ENCODE peak calls at places on chromosome 11, in eight cellular contexts. One of them, this sample, is unnamed.

GRCh38 chr11:66465371-66466224 is 1.1 kb upstream of the PELI3 start:
- DNase-seq in suprapubic skin: no peak
- DNase-seq in body of pancreas: no peak
- DNase-seq in adipocyte: no peak
- DNase-seq in left ventricle myocardium inferior: no peak
- DNase-seq in CD8-positive, alpha-beta T cell: no peak
- DNase-seq in CD8-positive, alpha-beta memory T cell: no peak
- DNase-seq in astrocyte of the spinal cord: no peak
- DNase-seq in this sample: no peak

GRCh38 chr11:23272095-23272494 is 411.8 kb upstream of the CCDC179 start:
- DNase-seq in CD8-positive, alpha-beta memory T cell: no peak
- DNase-seq in left ventricle myocardium inferior: no peak
- DNase-seq in body of pancreas: no peak
- DNase-seq in suprapubic skin: no peak
- DNase-seq in astrocyte of the spinal cord: no peak
- DNase-seq in CD8-positive, alpha-beta T cell: no peak
- DNase-seq in adipocyte: no peak
- DNase-seq in this sample: no peak

GRCh38 chr11:112605093-112605666 is 344.5 kb upstream of the PLET1 start:
- DNase-seq in CD8-positive, alpha-beta memory T cell: no peak
- DNase-seq in astrocyte of the spinal cord: peak
- DNase-seq in CD8-positive, alpha-beta T cell: no peak
- DNase-seq in adipocyte: no peak
- DNase-seq in left ventricle myocardium inferior: no peak
- DNase-seq in suprapubic skin: no peak
- DNase-seq in body of pancreas: no peak
- DNase-seq in this sample: no peak

GRCh38 chr11:85663781-85664560 is 958 bp downstream of the CREBZF start:
- DNase-seq in body of pancreas: peak
- DNase-seq in left ventricle myocardium inferior: peak
- DNase-seq in adipocyte: peak
- DNase-seq in CD8-positive, alpha-beta T cell: peak
- DNase-seq in suprapubic skin: peak
- DNase-seq in astrocyte of the spinal cord: peak
- DNase-seq in CD8-positive, alpha-beta memory T cell: peak
- DNase-seq in this sample: peak

GRCh38 chr11:75347781-75348613 is 3.5 kb downstream of the ARRB1 start:
- DNase-seq in CD8-positive, alpha-beta T cell: no peak
- DNase-seq in adipocyte: peak
- DNase-seq in left ventricle myocardium inferior: no peak
- DNase-seq in suprapubic skin: no peak
- DNase-seq in body of pancreas: no peak
- DNase-seq in CD8-positive, alpha-beta memory T cell: no peak
- DNase-seq in astrocyte of the spinal cord: peak
- DNase-seq in this sample: peak

GRCh38 chr11:58024601-58025091 is 965 bp downstream of the OR9Q1 start:
- DNase-seq in body of pancreas: peak
- DNase-seq in left ventricle myocardium inferior: peak
- DNase-seq in CD8-positive, alpha-beta T cell: no peak
- DNase-seq in adipocyte: no peak
- DNase-seq in CD8-positive, alpha-beta memory T cell: no peak
- DNase-seq in suprapubic skin: peak
- DNase-seq in astrocyte of the spinal cord: peak
- DNase-seq in this sample: peak

GRCh38 chr11:63478896-63479295 is 12.1 kb downstream of the PLAAT5 start:
- DNase-seq in CD8-positive, alpha-beta T cell: peak
- DNase-seq in astrocyte of the spinal cord: peak
- DNase-seq in body of pancreas: peak
- DNase-seq in adipocyte: peak
- DNase-seq in left ventricle myocardium inferior: no peak
- DNase-seq in CD8-positive, alpha-beta memory T cell: peak
- DNase-seq in suprapubic skin: no peak
- DNase-seq in this sample: peak

GRCh38 chr11:95705485-95706124 is 84.0 kb downstream of the FAM76B start:
- DNase-seq in left ventricle myocardium inferior: peak
- DNase-seq in astrocyte of the spinal cord: peak
- DNase-seq in CD8-positive, alpha-beta memory T cell: peak
- DNase-seq in adipocyte: peak
- DNase-seq in CD8-positive, alpha-beta T cell: peak
- DNase-seq in body of pancreas: peak
- DNase-seq in suprapubic skin: peak
- DNase-seq in this sample: peak

GRCh38 chr11:71253794-71254193 is 1.4 kb upstream of the SHANK2 start:
- DNase-seq in CD8-positive, alpha-beta memory T cell: no peak
- DNase-seq in body of pancreas: no peak
- DNase-seq in left ventricle myocardium inferior: no peak
- DNase-seq in suprapubic skin: no peak
- DNase-seq in CD8-positive, alpha-beta T cell: no peak
- DNase-seq in astrocyte of the spinal cord: no peak
- DNase-seq in adipocyte: no peak
- DNase-seq in this sample: no peak

GRCh38 chr11:27497284-27497866 is 9.2 kb downstream of the LIN7C start:
- DNase-seq in suprapubic skin: no peak
- DNase-seq in CD8-positive, alpha-beta memory T cell: no peak
- DNase-seq in astrocyte of the spinal cord: peak
- DNase-seq in CD8-positive, alpha-beta T cell: no peak
- DNase-seq in left ventricle myocardium inferior: no peak
- DNase-seq in adipocyte: peak
- DNase-seq in body of pancreas: no peak
- DNase-seq in this sample: no peak

GRCh38 chr11:92967178-92967577 is 2.3 kb upstream of the MTNR1B start:
- DNase-seq in CD8-positive, alpha-beta memory T cell: no peak
- DNase-seq in left ventricle myocardium inferior: no peak
- DNase-seq in astrocyte of the spinal cord: no peak
- DNase-seq in suprapubic skin: no peak
- DNase-seq in CD8-positive, alpha-beta T cell: no peak
- DNase-seq in adipocyte: no peak
- DNase-seq in body of pancreas: no peak
- DNase-seq in this sample: no peak

GRCh38 chr11:117221775-117222517 is 9.9 kb downstream of the PCSK7 start:
- DNase-seq in adipocyte: peak
- DNase-seq in CD8-positive, alpha-beta T cell: no peak
- DNase-seq in CD8-positive, alpha-beta memory T cell: no peak
- DNase-seq in body of pancreas: peak
- DNase-seq in astrocyte of the spinal cord: peak
- DNase-seq in suprapubic skin: peak
- DNase-seq in left ventricle myocardium inferior: peak
- DNase-seq in this sample: peak

GRCh38 chr11:38156495-38157146 is 1558.6 kb upstream of the RAG2 start:
- DNase-seq in suprapubic skin: no peak
- DNase-seq in CD8-positive, alpha-beta memory T cell: no peak
- DNase-seq in body of pancreas: no peak
- DNase-seq in astrocyte of the spinal cord: no peak
- DNase-seq in left ventricle myocardium inferior: no peak
- DNase-seq in adipocyte: no peak
- DNase-seq in CD8-positive, alpha-beta T cell: no peak
- DNase-seq in this sample: no peak

GRCh38 chr11:121661796-121662508 is 209.2 kb upstream of the SORL1-AS1 start:
- DNase-seq in left ventricle myocardium inferior: no peak
- DNase-seq in adipocyte: peak
- DNase-seq in astrocyte of the spinal cord: peak
- DNase-seq in body of pancreas: no peak
- DNase-seq in CD8-positive, alpha-beta T cell: no peak
- DNase-seq in CD8-positive, alpha-beta memory T cell: no peak
- DNase-seq in suprapubic skin: no peak
- DNase-seq in this sample: no peak

GRCh38 chr11:77047007-77047927 is 13.1 kb downstream of the B3GNT6 start:
- DNase-seq in adipocyte: peak
- DNase-seq in left ventricle myocardium inferior: peak
- DNase-seq in suprapubic skin: peak
- DNase-seq in body of pancreas: peak
- DNase-seq in CD8-positive, alpha-beta T cell: peak
- DNase-seq in astrocyte of the spinal cord: peak
- DNase-seq in CD8-positive, alpha-beta memory T cell: peak
- DNase-seq in this sample: peak

GRCh38 chr11:2792376-2793250 is 92.8 kb upstream of the KCNQ1OT1 start:
- DNase-seq in CD8-positive, alpha-beta memory T cell: peak
- DNase-seq in suprapubic skin: peak
- DNase-seq in CD8-positive, alpha-beta T cell: no peak
- DNase-seq in adipocyte: no peak
- DNase-seq in left ventricle myocardium inferior: peak
- DNase-seq in body of pancreas: peak
- DNase-seq in astrocyte of the spinal cord: no peak
- DNase-seq in this sample: no peak
- H3K4me3 ChIP-seq in CD8-positive, alpha-beta memory T cell: peak
- H3K4me3 ChIP-seq in suprapubic skin: no peak
- H3K4me3 ChIP-seq in CD8-positive, alpha-beta T cell: peak
- H3K4me3 ChIP-seq in adipocyte: no peak
- H3K4me3 ChIP-seq in left ventricle myocardium inferior: no peak
- H3K4me3 ChIP-seq in body of pancreas: no peak
- H3K4me3 ChIP-seq in astrocyte of the spinal cord: no peak
- H3K4me3 ChIP-seq in this sample: peak

GRCh38 chr11:65415499-65416340 is 6.9 kb upstream of the NEAT1 start:
- DNase-seq in adipocyte: no peak
- DNase-seq in CD8-positive, alpha-beta T cell: no peak
- DNase-seq in left ventricle myocardium inferior: peak
- DNase-seq in suprapubic skin: peak
- DNase-seq in body of pancreas: peak
- DNase-seq in CD8-positive, alpha-beta memory T cell: peak
- DNase-seq in astrocyte of the spinal cord: no peak
- DNase-seq in this sample: peak

GRCh38 chr11:65414776-65415498 is 7.7 kb upstream of the NEAT1 start:
- DNase-seq in suprapubic skin: peak
- DNase-seq in CD8-positive, alpha-beta memory T cell: peak
- DNase-seq in CD8-positive, alpha-beta T cell: no peak
- DNase-seq in adipocyte: peak
- DNase-seq in astrocyte of the spinal cord: no peak
- DNase-seq in body of pancreas: peak
- DNase-seq in left ventricle myocardium inferior: peak
- DNase-seq in this sample: no peak

GRCh38 chr11:65417221-65417701 is 5.3 kb upstream of the NEAT1 start:
- DNase-seq in adipocyte: peak
- DNase-seq in astrocyte of the spinal cord: no peak
- DNase-seq in CD8-positive, alpha-beta T cell: no peak
- DNase-seq in suprapubic skin: peak
- DNase-seq in body of pancreas: peak
- DNase-seq in left ventricle myocardium inferior: peak
- DNase-seq in CD8-positive, alpha-beta memory T cell: no peak
- DNase-seq in this sample: peak

GRCh38 chr11:65417702-65418430 is 4.7 kb upstream of the NEAT1 start:
- DNase-seq in left ventricle myocardium inferior: peak
- DNase-seq in suprapubic skin: peak
- DNase-seq in body of pancreas: peak
- DNase-seq in adipocyte: peak
- DNase-seq in CD8-positive, alpha-beta memory T cell: peak
- DNase-seq in CD8-positive, alpha-beta T cell: no peak
- DNase-seq in astrocyte of the spinal cord: peak
- DNase-seq in this sample: peak

GRCh38 chr11:65416341-65417185 is 6.0 kb upstream of the NEAT1 start:
- DNase-seq in body of pancreas: peak
- DNase-seq in left ventricle myocardium inferior: peak
- DNase-seq in astrocyte of the spinal cord: peak
- DNase-seq in CD8-positive, alpha-beta memory T cell: peak
- DNase-seq in suprapubic skin: peak
- DNase-seq in adipocyte: peak
- DNase-seq in CD8-positive, alpha-beta T cell: peak
- DNase-seq in this sample: peak
- H3K4me3 ChIP-seq in body of pancreas: no peak
- H3K4me3 ChIP-seq in left ventricle myocardium inferior: peak
- H3K4me3 ChIP-seq in astrocyte of the spinal cord: peak
- H3K4me3 ChIP-seq in CD8-positive, alpha-beta memory T cell: peak
- H3K4me3 ChIP-seq in suprapubic skin: peak
- H3K4me3 ChIP-seq in adipocyte: peak
- H3K4me3 ChIP-seq in CD8-positive, alpha-beta T cell: peak
- H3K4me3 ChIP-seq in this sample: no peak

GRCh38 chr11:61555978-61556377 is 24.9 kb downstream of the SYT7 start:
- DNase-seq in suprapubic skin: no peak
- DNase-seq in body of pancreas: no peak
- DNase-seq in adipocyte: no peak
- DNase-seq in CD8-positive, alpha-beta T cell: no peak
- DNase-seq in left ventricle myocardium inferior: no peak
- DNase-seq in astrocyte of the spinal cord: no peak
- DNase-seq in CD8-positive, alpha-beta memory T cell: no peak
- DNase-seq in this sample: no peak

GRCh38 chr11:61553373-61554171 is 27.3 kb downstream of the SYT7 start:
- DNase-seq in astrocyte of the spinal cord: no peak
- DNase-seq in adipocyte: no peak
- DNase-seq in CD8-positive, alpha-beta memory T cell: no peak
- DNase-seq in CD8-positive, alpha-beta T cell: no peak
- DNase-seq in body of pancreas: no peak
- DNase-seq in suprapubic skin: no peak
- DNase-seq in left ventricle myocardium inferior: no peak
- DNase-seq in this sample: no peak

GRCh38 chr11:61555051-61555969 is 25.6 kb downstream of the SYT7 start:
- DNase-seq in CD8-positive, alpha-beta T cell: no peak
- DNase-seq in suprapubic skin: no peak
- DNase-seq in adipocyte: peak
- DNase-seq in astrocyte of the spinal cord: no peak
- DNase-seq in CD8-positive, alpha-beta memory T cell: no peak
- DNase-seq in body of pancreas: no peak
- DNase-seq in left ventricle myocardium inferior: no peak
- DNase-seq in this sample: peak

GRCh38 chr11:61552108-61552635 is 28.7 kb downstream of the SYT7 start:
- DNase-seq in CD8-positive, alpha-beta memory T cell: no peak
- DNase-seq in suprapubic skin: no peak
- DNase-seq in CD8-positive, alpha-beta T cell: no peak
- DNase-seq in astrocyte of the spinal cord: no peak
- DNase-seq in left ventricle myocardium inferior: peak
- DNase-seq in body of pancreas: peak
- DNase-seq in adipocyte: no peak
- DNase-seq in this sample: no peak

GRCh38 chr11:61554172-61554988 is 26.5 kb downstream of the SYT7 start:
- DNase-seq in CD8-positive, alpha-beta T cell: no peak
- DNase-seq in adipocyte: no peak
- DNase-seq in suprapubic skin: no peak
- DNase-seq in CD8-positive, alpha-beta memory T cell: no peak
- DNase-seq in astrocyte of the spinal cord: no peak
- DNase-seq in left ventricle myocardium inferior: no peak
- DNase-seq in body of pancreas: no peak
- DNase-seq in this sample: no peak
- H3K4me3 ChIP-seq in CD8-positive, alpha-beta T cell: no peak
- H3K4me3 ChIP-seq in adipocyte: no peak
- H3K4me3 ChIP-seq in suprapubic skin: no peak
- H3K4me3 ChIP-seq in CD8-positive, alpha-beta memory T cell: no peak
- H3K4me3 ChIP-seq in astrocyte of the spinal cord: no peak
- H3K4me3 ChIP-seq in left ventricle myocardium inferior: no peak
- H3K4me3 ChIP-seq in body of pancreas: no peak
- H3K4me3 ChIP-seq in this sample: no peak

DNA sequence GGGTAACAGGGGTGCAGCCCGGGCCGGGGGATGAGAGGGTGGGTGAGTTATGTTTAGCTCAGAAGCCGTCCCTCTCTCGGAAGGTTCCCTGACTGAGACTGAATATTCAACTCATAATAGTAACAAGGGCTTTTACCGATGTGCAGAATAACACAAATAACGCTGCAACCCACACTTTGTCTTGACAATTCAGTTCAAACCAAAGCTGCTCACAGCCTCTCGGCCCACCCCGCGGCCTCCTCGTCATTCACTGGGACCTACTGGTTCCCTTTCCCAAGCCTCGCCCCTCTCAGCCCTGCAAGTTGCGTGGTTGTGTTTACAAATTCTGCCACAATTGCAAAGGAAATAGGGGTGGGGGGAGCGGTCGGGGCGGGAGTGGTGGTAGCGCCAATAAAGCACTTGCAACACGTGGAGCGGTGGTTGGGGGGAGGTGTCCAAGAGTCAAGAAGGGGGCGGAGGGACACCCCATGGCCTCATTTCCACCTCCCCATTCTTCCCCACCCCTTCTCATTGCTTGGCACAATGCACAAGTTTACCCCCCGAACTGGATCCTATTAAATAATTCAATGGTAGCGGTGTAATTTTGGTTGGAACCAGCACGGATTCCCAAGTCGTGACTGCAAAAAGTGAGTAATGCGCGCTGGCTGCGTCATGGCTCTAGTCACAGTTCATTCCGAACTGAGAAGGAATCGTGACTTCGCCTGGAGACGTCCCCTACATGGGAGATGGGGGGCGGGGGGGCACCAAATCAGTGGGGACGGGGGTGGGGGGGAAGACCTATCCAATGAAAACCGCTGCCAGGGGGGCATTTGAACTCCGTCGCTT is 102.0 kb upstream of the HSD17B12 start:
- DNase-seq in CD8-positive, alpha-beta memory T cell: no peak
- DNase-seq in left ventricle myocardium inferior: no peak
- DNase-seq in astrocyte of the spinal cord: peak
- DNase-seq in adipocyte: peak
- DNase-seq in suprapubic skin: no peak
- DNase-seq in CD8-positive, alpha-beta T cell: no peak
- DNase-seq in body of pancreas: no peak
- DNase-seq in this sample: no peak
- H3K4me3 ChIP-seq in CD8-positive, alpha-beta memory T cell: no peak
- H3K4me3 ChIP-seq in left ventricle myocardium inferior: peak
- H3K4me3 ChIP-seq in astrocyte of the spinal cord: peak
- H3K4me3 ChIP-seq in adipocyte: peak
- H3K4me3 ChIP-seq in suprapubic skin: peak
- H3K4me3 ChIP-seq in CD8-positive, alpha-beta T cell: no peak
- H3K4me3 ChIP-seq in body of pancreas: no peak
- H3K4me3 ChIP-seq in this sample: peak

This sample was measured in testis.